ENCODE peak calls at places on chromosomes 7 and 10, in seven cellular contexts. V is CD8-positive, alpha-beta memory T cell; N is WERI-Rb-1; S is endothelial cell; C is COR-L47; B is mesothelial cell of epicardium; F is NCI-H1092. D is an unnamed sample.

GRCh38 chr10:86207226-86207625 is 159.4 kb downstream of the GRID1 start:
- DNase-seq in V (no peak), N (no peak), S (no peak), C (no peak), B (no peak), F (no peak), D (no peak)

GRCh38 chr10:126169899-126170298 is 218.4 kb downstream of the ADAM12 start:
- DNase-seq in V (no peak), N (no peak), S (no peak), C (no peak), B (no peak), F (no peak), D (no peak)

GRCh38 chr7:1846331-1847065 is 176.4 kb downstream of the ELFN1 start:
- DNase-seq in V (no peak), N (peak; percentile 5), S (no peak), C (no peak), B (no peak), F (no peak), D (no peak)

GRCh38 chr10:10811562-10811961 is 206.1 kb upstream of the CELF2 start:
- DNase-seq in V (no peak), N (no peak), S (no peak), C (no peak), B (no peak), F (no peak), D (no peak)

GRCh38 chr7:33916357-33917081 is 11.2 kb downstream of the BMPER start:
- DNase-seq in V (no peak), N (no peak), S (no peak), C (no peak), B (no peak), F (no peak), D (no peak)

GRCh38 chr10:82737556-82737955 is 862.6 kb downstream of the NRG3 start:
- DNase-seq in V (no peak), N (peak; percentile 53), S (no peak), C (no peak), B (no peak), F (peak; percentile 6), D (no peak)

GRCh38 chr7:25359471-25360059 is 131.3 kb upstream of the NPVF start:
- DNase-seq in V (no peak), N (no peak), S (no peak), C (peak; percentile 89), B (no peak), F (peak; percentile 98), D (peak; percentile 99)

GRCh38 chr7:68063171-68063570 is 1066.5 kb downstream of the TYW1 start:
- DNase-seq in V (no peak), N (peak; percentile 21), S (no peak), C (no peak), B (no peak), F (no peak), D (no peak)

GRCh38 chr10:88293651-88294230 is 289.4 kb downstream of the RNLS start:
- DNase-seq in V (no peak), N (no peak), S (no peak), C (no peak), B (no peak), F (no peak), D (no peak)

GRCh38 chr7:112422842-112423496 is 27.3 kb upstream of the IFRD1 start:
- DNase-seq in V (no peak), N (no peak), S (peak; percentile 9), C (peak; percentile 51), B (no peak), F (no peak), D (peak; percentile 61)

GRCh38 chr10:88110355-88110754 is 246.9 kb downstream of the PTEN start:
- DNase-seq in V (no peak), N (no peak), S (no peak), C (no peak), B (no peak), F (no peak), D (no peak)

GRCh38 chr7:105438254-105438653 is 49.5 kb upstream of the SRPK2 start:
- DNase-seq in V (no peak), N (no peak), S (no peak), C (no peak), B (no peak), F (no peak), D (no peak)

GRCh38 chr7:117163101-117163500 is 159.8 kb downstream of the WNT2 start:
- DNase-seq in V (no peak), N (no peak), S (no peak), C (no peak), B (no peak), F (no peak), D (no peak)

GRCh38 chr7:10122573-10123100 is 851.0 kb upstream of the PHF14 start:
- DNase-seq in V (no peak), N (peak; percentile 78), S (peak; percentile 8), C (no peak), B (no peak), F (peak; percentile 40), D (peak; percentile 71)

D was measured in DMS153.